ENCODE peak calls at places on chromosomes 3 and 15, in four cellular contexts. One of them, this sample, is unnamed.
A peak's percentile ranks its signal among the peaks of the same experiment; 100 is the strongest.

GRCh38 chr3:132417695-132418520 is 606 bp downstream of the DNAJC13 start:
- DNase-seq in ELR: peak; percentile 91
- DNase-seq in ureter: peak; percentile 67
- DNase-seq in effector CD4-positive, alpha-beta T cell: peak; percentile 12
- DNase-seq in this sample: peak; percentile 49

GRCh38 chr15:77415450-77416448 is 4.2 kb downstream of the PEAK1 start:
- DNase-seq in ELR: peak; percentile 1
- DNase-seq in ureter: no peak
- DNase-seq in effector CD4-positive, alpha-beta T cell: no peak
- DNase-seq in this sample: no peak

GRCh38 chr15:74213858-74214284 is 11.3 kb upstream of the STRA6 start:
- DNase-seq in ELR: no peak
- DNase-seq in ureter: no peak
- DNase-seq in effector CD4-positive, alpha-beta T cell: no peak
- DNase-seq in this sample: no peak

GRCh38 chr15:31148622-31149505 is 47.3 kb upstream of the TRPM1 start:
- DNase-seq in ELR: no peak
- DNase-seq in ureter: no peak
- DNase-seq in effector CD4-positive, alpha-beta T cell: no peak
- DNase-seq in this sample: peak; percentile 7

GRCh38 chr3:195809796-195810454 is 1.8 kb downstream of the MUC4 start:
- DNase-seq in ELR: peak; percentile 53
- DNase-seq in ureter: no peak
- DNase-seq in effector CD4-positive, alpha-beta T cell: no peak
- DNase-seq in this sample: no peak

GRCh38 chr15:85672338-85673097 is 122.2 kb downstream of the KLHL25 start:
- DNase-seq in ELR: peak; percentile 53
- DNase-seq in ureter: no peak
- DNase-seq in effector CD4-positive, alpha-beta T cell: no peak
- DNase-seq in this sample: no peak

GRCh38 chr3:124986153-124987143 is 51.9 kb upstream of the MUC13 start:
- DNase-seq in ELR: peak; percentile 99
- DNase-seq in ureter: no peak
- DNase-seq in effector CD4-positive, alpha-beta T cell: no peak
- DNase-seq in this sample: no peak

GRCh38 chr3:44444437-44444836 is 33.0 kb downstream of the ZNF445 start:
- DNase-seq in ELR: no peak
- DNase-seq in ureter: no peak
- DNase-seq in effector CD4-positive, alpha-beta T cell: no peak
- DNase-seq in this sample: no peak

GRCh38 chr3:167776144-167776685 is 40.7 kb downstream of the SERPINI1 start:
- DNase-seq in ELR: no peak
- DNase-seq in ureter: no peak
- DNase-seq in effector CD4-positive, alpha-beta T cell: no peak
- DNase-seq in this sample: no peak

GRCh38 chr3:71443332-71443731 is 140.2 kb downstream of the FOXP1 start:
- DNase-seq in ELR: no peak
- DNase-seq in ureter: no peak
- DNase-seq in effector CD4-positive, alpha-beta T cell: no peak
- DNase-seq in this sample: no peak

GRCh38 chr15:34883042-34883441 is 86.5 kb downstream of the AQR start:
- DNase-seq in ELR: no peak
- DNase-seq in ureter: no peak
- DNase-seq in effector CD4-positive, alpha-beta T cell: no peak
- DNase-seq in this sample: no peak

GRCh38 chr3:194572131-194572789 is 61.0 kb downstream of the TMEM44 start:
- DNase-seq in ELR: peak; percentile 99
- DNase-seq in ureter: no peak
- DNase-seq in effector CD4-positive, alpha-beta T cell: no peak
- DNase-seq in this sample: no peak

GRCh38 chr3:126083511-126083912 is 412 bp downstream of the SLC41A3 start:
- DNase-seq in ELR: peak; percentile 67
- DNase-seq in ureter: no peak
- DNase-seq in effector CD4-positive, alpha-beta T cell: no peak
- DNase-seq in this sample: peak; percentile 49

GRCh38 chr3:24523988-24524727 is 29.5 kb upstream of the THRB start:
- DNase-seq in ELR: peak; percentile 60
- DNase-seq in ureter: no peak
- DNase-seq in effector CD4-positive, alpha-beta T cell: no peak
- DNase-seq in this sample: peak; percentile 53

GRCh38 chr15:80890341-80890972 is 99.2 kb downstream of the MESD start:
- DNase-seq in ELR: no peak
- DNase-seq in ureter: no peak
- DNase-seq in effector CD4-positive, alpha-beta T cell: no peak
- DNase-seq in this sample: no peak

GRCh38 chr3:27684302-27684701 is 37.8 kb downstream of the EOMES start:
- DNase-seq in ELR: no peak
- DNase-seq in ureter: no peak
- DNase-seq in effector CD4-positive, alpha-beta T cell: no peak
- DNase-seq in this sample: no peak

GRCh38 chr3:195054311-195054710 is 216.6 kb downstream of the XXYLT1 start:
- DNase-seq in ELR: no peak
- DNase-seq in ureter: no peak
- DNase-seq in effector CD4-positive, alpha-beta T cell: no peak
- DNase-seq in this sample: no peak

GRCh38 chr3:52193059-52193458 is 4.9 kb upstream of the ALAS1 start:
- DNase-seq in ELR: peak; percentile 79
- DNase-seq in ureter: no peak
- DNase-seq in effector CD4-positive, alpha-beta T cell: no peak
- DNase-seq in this sample: no peak

GRCh38 chr3:15345051-15345607 is 12.7 kb upstream of the SH3BP5 start:
- DNase-seq in ELR: no peak
- DNase-seq in ureter: no peak
- DNase-seq in effector CD4-positive, alpha-beta T cell: no peak
- DNase-seq in this sample: no peak

GRCh38 chr3:38111201-38111600 is 25.7 kb downstream of the ACAA1 start:
- DNase-seq in ELR: no peak
- DNase-seq in ureter: no peak
- DNase-seq in effector CD4-positive, alpha-beta T cell: no peak
- DNase-seq in this sample: peak; percentile 22

GRCh38 chr3:55686720-55687254 is 199.7 kb upstream of the WNT5A start:
- DNase-seq in ELR: peak; percentile 61
- DNase-seq in ureter: no peak
- DNase-seq in effector CD4-positive, alpha-beta T cell: no peak
- DNase-seq in this sample: no peak

GRCh38 chr3:9812870-9813483 is 2.9 kb downstream of the TTLL3 start:
- DNase-seq in ELR: no peak
- DNase-seq in ureter: no peak
- DNase-seq in effector CD4-positive, alpha-beta T cell: no peak
- DNase-seq in this sample: no peak

GRCh38 chr15:52527898-52528464 is 699 bp downstream of the MYO5A start:
- DNase-seq in ELR: peak; percentile 68
- DNase-seq in ureter: peak; percentile 47
- DNase-seq in effector CD4-positive, alpha-beta T cell: peak; percentile 32
- DNase-seq in this sample: peak; percentile 26

GRCh38 chr3:136559896-136560295 is 192.3 kb downstream of the STAG1 start:
- DNase-seq in ELR: peak; percentile 45
- DNase-seq in ureter: no peak
- DNase-seq in effector CD4-positive, alpha-beta T cell: no peak
- DNase-seq in this sample: no peak

GRCh38 chr3:150871192-150871591 is 34.0 kb downstream of the MINDY4B start:
- DNase-seq in ELR: peak; percentile 48
- DNase-seq in ureter: no peak
- DNase-seq in effector CD4-positive, alpha-beta T cell: no peak
- DNase-seq in this sample: no peak

GRCh38 chr15:82875411-82876003 is 66.1 kb downstream of the WHAMM start:
- DNase-seq in ELR: peak; percentile 74
- DNase-seq in ureter: no peak
- DNase-seq in effector CD4-positive, alpha-beta T cell: no peak
- DNase-seq in this sample: no peak

GRCh38 chr15:73375755-73376305 is 7.1 kb upstream of the HCN4 start:
- DNase-seq in ELR: no peak
- DNase-seq in ureter: no peak
- DNase-seq in effector CD4-positive, alpha-beta T cell: no peak
- DNase-seq in this sample: no peak

GRCh38 chr3:186469525-186469924 is 74.7 kb downstream of the CRYGS start:
- DNase-seq in ELR: no peak
- DNase-seq in ureter: no peak
- DNase-seq in effector CD4-positive, alpha-beta T cell: no peak
- DNase-seq in this sample: no peak

GRCh38 chr15:43552261-43552660 is 34.9 kb downstream of the MAP1A start:
- DNase-seq in ELR: no peak
- DNase-seq in ureter: no peak
- DNase-seq in effector CD4-positive, alpha-beta T cell: no peak
- DNase-seq in this sample: no peak

This sample was measured in stomach.